ENCODE peak calls at places on chromosomes 1 and 21, in seven cellular contexts. J, F, C, N, X, R and Z are unnamed samples.

GRCh38 chr1:147084273-147085096 is 87.8 kb downstream of the PRKAB2 start:
- DNase-seq in J (no peak), C (peak; percentile 68), R (peak; percentile 97), F (peak; percentile 92), N (peak; percentile 74), X (peak; percentile 98), Z (peak; percentile 65)

GRCh38 chr1:167186198-167186750 is 34.4 kb upstream of the POU2F1 start:
- DNase-seq in F (no peak), N (no peak), R (no peak), J (no peak), X (no peak), C (no peak), Z (no peak)

GRCh38 chr1:110132682-110133081 is 17.6 kb upstream of the SLC6A17 start:
- DNase-seq in C (no peak), X (no peak), N (no peak), J (no peak), R (no peak), F (no peak), Z (no peak)

GRCh38 chr1:114510235-114511047 is 562 bp downstream of the TRIM33 start:
- DNase-seq in X (peak; percentile 63), C (peak; percentile 68), J (peak; percentile 56), F (peak; percentile 57), N (no peak), R (peak; percentile 50), Z (no peak)

GRCh38 chr1:119715542-119715941 is 3.8 kb downstream of the PHGDH start:
- DNase-seq in C (no peak), F (no peak), R (peak; percentile 34), N (no peak), J (no peak), X (no peak), Z (no peak)

GRCh38 chr1:229117664-229118300 is 153.1 kb upstream of the RAB4A start:
- DNase-seq in R (no peak), F (no peak), J (no peak), X (peak; percentile 20), N (no peak), C (peak; percentile 76), Z (peak; percentile 79)

GRCh38 chr1:73026114-73026513 is 743.8 kb upstream of the NEGR1 start:
- DNase-seq in C (no peak), F (no peak), R (no peak), J (no peak), N (no peak), X (no peak), Z (no peak)

GRCh38 chr21:33825898-33826297 is 89.7 kb downstream of the ATP5PO start:
- DNase-seq in J (no peak), N (no peak), X (no peak), F (no peak), C (no peak), R (no peak), Z (no peak)

GRCh38 chr21:44703731-44704635 is 7.0 kb downstream of the KRTAP10-12 start:
- DNase-seq in N (no peak), R (no peak), F (no peak), J (no peak), C (no peak), X (no peak), Z (no peak)

GRCh38 chr1:201376464-201377374 is 761 bp downstream of the TNNT2 start:
- DNase-seq in R (no peak), N (peak; percentile 39), F (peak; percentile 31), C (no peak), X (peak; percentile 43), J (no peak), Z (no peak)

DNA sequence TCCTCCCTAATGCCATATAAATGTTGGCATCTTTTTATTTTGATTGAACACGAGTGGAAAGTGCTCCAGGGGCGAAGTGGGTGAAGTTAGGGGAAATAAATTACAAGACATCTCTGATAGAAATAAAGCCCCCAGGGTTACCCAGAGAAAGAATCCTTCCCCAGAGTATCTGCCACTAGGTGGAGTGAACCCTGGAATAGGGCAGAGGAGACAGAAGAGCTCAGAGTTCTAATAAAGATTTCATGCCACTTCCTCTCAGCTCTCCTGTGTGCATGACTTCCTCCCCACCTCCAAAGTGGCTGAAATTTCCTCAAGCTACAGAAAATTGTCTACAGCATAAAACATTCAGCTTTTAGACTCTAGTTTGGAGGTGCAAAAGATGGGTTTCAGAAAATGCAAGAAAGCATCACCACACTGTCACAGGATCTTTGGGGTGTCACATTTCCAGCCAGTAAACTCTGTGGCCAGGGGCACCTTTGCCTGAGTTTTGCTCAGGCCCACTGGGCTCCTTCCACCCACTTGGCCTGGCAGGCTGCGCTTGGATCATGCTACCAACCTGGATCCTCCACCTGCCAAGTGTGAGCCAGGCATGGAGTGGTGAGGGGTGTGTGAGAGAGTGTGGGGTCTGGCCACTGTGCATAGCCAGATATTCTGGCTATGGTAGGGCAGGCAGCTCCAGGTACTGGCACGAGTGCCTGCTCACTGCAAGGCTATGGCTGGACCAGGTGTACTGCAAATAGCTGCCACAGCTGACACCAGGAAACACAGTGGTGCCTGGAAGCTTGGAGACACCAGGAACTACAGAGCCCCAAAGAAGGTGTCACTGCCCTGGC is 208.8 kb upstream of the USP25 start:
- DNase-seq in R (no peak), J (no peak), N (peak; percentile 16), C (no peak), X (no peak), F (peak; percentile 39), Z (no peak)
- TF ChIP-seq CTCF in R (no peak), J (peak; percentile 57), N (peak; percentile 28), C (no peak), X (peak; percentile 19), F (peak; percentile 65), Z (no peak)

GRCh38 chr21:38924954-38925353 is 119.2 kb downstream of the ETS2 start:
- DNase-seq in J (no peak), C (no peak), X (no peak), F (no peak), N (no peak), R (no peak), Z (no peak)
- H3K27ac ChIP-seq in J (no peak overlapping the region), C (no peak overlapping the region), X (no peak overlapping the region), F (no peak overlapping the region), N (no peak overlapping the region), R (no peak overlapping the region), Z (no peak overlapping the region)

GRCh38 chr1:162629651-162630050 is 2.6 kb upstream of the DDR2 start:
- DNase-seq in C (no peak), R (no peak), F (no peak), J (no peak), N (no peak), X (no peak), Z (no peak)

GRCh38 chr1:162632743-162633326 is 571 bp downstream of the DDR2 start:
- DNase-seq in N (no peak), F (no peak), X (no peak), R (no peak), C (no peak), J (no peak), Z (no peak)

GRCh38 chr1:162633327-162633762 is 1.1 kb downstream of the DDR2 start:
- DNase-seq in X (no peak), F (no peak), N (no peak), J (no peak), R (no peak), C (no peak), Z (no peak)

GRCh38 chr1:162631546-162632233 is 574 bp upstream of the DDR2 start:
- DNase-seq in F (no peak), N (no peak), C (no peak), J (no peak), X (no peak), R (no peak), Z (no peak)

DNA sequence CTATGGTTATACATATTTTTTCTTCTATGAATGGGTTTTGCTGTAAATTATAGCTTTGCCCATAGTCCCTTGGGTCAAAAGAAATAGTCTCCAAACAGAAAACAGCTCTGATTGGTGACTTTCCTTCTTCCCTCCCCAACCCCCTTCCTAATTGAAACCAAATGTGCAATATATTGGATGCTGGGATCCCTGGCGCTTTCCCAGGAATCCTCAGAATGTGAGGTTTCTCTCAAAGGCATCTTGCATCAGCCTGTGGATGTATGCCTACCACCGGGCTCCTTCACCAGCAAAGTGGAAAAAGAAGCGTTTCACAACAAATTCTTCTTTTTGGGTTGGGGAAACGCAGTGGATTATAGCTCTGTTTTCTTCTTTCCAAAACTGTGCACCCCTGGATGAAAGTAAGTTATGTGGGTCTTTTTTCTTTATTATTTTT is at the start of gene DDR2:
- DNase-seq in F (no peak), J (no peak), R (no peak), N (no peak), X (no peak), C (no peak), Z (peak; percentile 49)
- H3K4me3 ChIP-seq in F (no peak within 1 kb of the TSS), J (no peak within 1 kb of the TSS), R (no peak within 1 kb of the TSS), N (no peak within 1 kb of the TSS), X (peak within 1 kb of the TSS; percentile 43), C (peak within 1 kb of the TSS; percentile 53), Z (peak within 1 kb of the TSS; percentile 27)

GRCh38 chr1:37925316-37925715 is 21.5 kb downstream of the INPP5B start:
- DNase-seq in N (no peak), F (peak; percentile 68), C (no peak), J (no peak), R (no peak), X (no peak), Z (no peak)

GRCh38 chr1:37923551-37923889 is 23.3 kb downstream of the INPP5B start:
- DNase-seq in F (no peak), C (no peak), X (no peak), R (no peak), J (no peak), N (no peak), Z (no peak)

GRCh38 chr1:37919277-37919676 is 27.6 kb downstream of the INPP5B start:
- DNase-seq in N (peak; percentile 34), F (peak; percentile 58), J (no peak), R (no peak), C (no peak), X (peak; percentile 7), Z (no peak)

GRCh38 chr1:37926061-37926924 is 20.6 kb downstream of the INPP5B start:
- DNase-seq in J (no peak), F (peak; percentile 79), R (no peak), N (no peak), C (no peak), X (no peak), Z (no peak)

DNA sequence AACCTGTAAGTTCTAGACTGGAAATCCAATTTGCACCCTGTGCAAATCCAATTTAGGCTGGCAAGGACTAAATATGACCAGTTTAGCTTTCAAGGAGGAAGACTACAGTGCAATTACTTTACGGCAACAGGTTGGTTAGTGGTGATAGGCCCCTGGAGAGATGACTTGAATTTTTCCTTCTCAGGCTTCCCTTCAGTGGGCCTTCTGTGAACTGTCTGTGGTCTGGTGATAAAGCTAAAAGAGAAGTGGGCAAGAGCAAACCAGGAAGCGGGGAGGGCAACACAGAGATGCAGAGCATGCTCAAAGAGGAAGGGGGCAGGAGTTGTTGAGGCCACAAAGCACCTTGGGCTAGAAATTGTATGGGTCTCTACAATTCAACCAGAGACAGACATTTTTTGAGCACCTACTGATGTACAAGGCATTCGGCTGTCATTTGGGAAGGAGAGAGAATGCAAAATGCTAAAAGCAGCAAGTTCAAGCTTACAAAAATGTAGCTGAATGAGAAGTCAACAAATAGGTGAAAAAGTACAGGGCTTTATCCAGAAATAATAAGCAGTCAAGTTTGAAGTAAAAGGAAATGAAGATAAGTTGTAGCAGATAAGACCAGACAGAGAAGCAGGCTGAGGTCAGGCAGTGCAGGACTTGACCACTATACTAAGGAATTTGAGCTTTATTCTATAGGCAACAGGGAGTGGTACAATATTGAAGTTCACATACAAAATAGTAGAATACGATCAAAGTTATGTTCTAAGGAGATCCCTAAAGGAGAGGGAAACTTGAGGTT is 23.9 kb downstream of the INPP5B start:
- DNase-seq in F (peak; percentile 93), C (no peak), N (no peak), X (no peak), R (no peak), J (peak; percentile 14), Z (no peak)
- TF ChIP-seq CTCF in F (peak; percentile 45), C (no peak), N (no peak), X (no peak), R (no peak), J (no peak), Z (no peak)